ENCODE peak calls at places on chromosomes 6 and 20, in seven cellular contexts. U is mucosa of descending colon; K is fibroblast of mammary gland; B is cardiac muscle cell; Q is fibroblast of lung; E is body of pancreas; S is CD8-positive, alpha-beta T cell. N is an unnamed sample.

GRCh38 chr20:47922280-47922675 is 137.0 kb upstream of the SULF2 start:
- DNase-seq in B (peak), S (no peak), U (no peak), Q (no peak), E (no peak), K (peak), N (no peak)

GRCh38 chr20:46342451-46343357 is 34.4 kb upstream of the CDH22 start:
- DNase-seq in E (no peak), K (no peak), Q (no peak), B (no peak), S (no peak), U (no peak), N (no peak)

GRCh38 chr20:50215101-50215500 is 24.5 kb downstream of the CEBPB start:
- DNase-seq in U (no peak), S (no peak), E (no peak), B (peak), Q (peak), K (peak), N (peak)

GRCh38 chr6:52718535-52718934 is 44.7 kb downstream of the GSTA2 start:
- DNase-seq in U (no peak), B (peak), S (no peak), E (no peak), Q (peak), K (peak), N (peak)

GRCh38 chr6:108526739-108527174 is 34.0 kb upstream of the FOXO3 start:
- DNase-seq in S (no peak), B (peak), E (no peak), Q (peak), U (no peak), K (peak), N (peak)

GRCh38 chr20:25676164-25676809 is 20.4 kb downstream of the ZNF337 start:
- DNase-seq in K (peak), E (no peak), B (peak), Q (peak), S (no peak), U (no peak), N (peak)

GRCh38 chr6:167470101-167470835 is 145.4 kb downstream of the TTLL2 start:
- DNase-seq in S (no peak), E (no peak), B (no peak), Q (no peak), U (no peak), K (no peak), N (no peak)

GRCh38 chr6:13624871-13625288 is 9.7 kb downstream of the NOL7 start:
- DNase-seq in K (peak), S (no peak), B (peak), U (no peak), E (no peak), Q (peak), N (peak)

GRCh38 chr20:41142241-41142640 is 4.9 kb downstream of the PLCG1 start:
- DNase-seq in S (no peak), Q (no peak), U (no peak), B (no peak), K (no peak), E (no peak), N (no peak)

GRCh38 chr6:32047855-32048766 is 9.9 kb downstream of the CYP21A2 start:
- DNase-seq in Q (peak), S (peak), K (peak), U (peak), B (peak), E (peak), N (peak)

GRCh38 chr6:105992315-105992961 is 93.7 kb upstream of the PRDM1 start:
- DNase-seq in Q (peak), S (peak), K (peak), U (peak), E (peak), B (peak), N (peak)

GRCh38 chr20:50562262-50562701 is 52.1 kb downstream of the PTPN1 start:
- DNase-seq in E (no peak), K (no peak), B (no peak), Q (no peak), S (no peak), U (no peak), N (no peak)

GRCh38 chr6:169229611-169230321 is 23.9 kb downstream of the THBS2 start:
- DNase-seq in S (no peak), K (peak), Q (no peak), E (no peak), B (peak), U (no peak), N (peak)

GRCh38 chr6:133804263-133804662 is 84.7 kb upstream of the TCF21 start:
- DNase-seq in E (no peak), U (no peak), B (peak), S (no peak), K (peak), Q (peak), N (peak)

GRCh38 chr6:42506070-42506469 is 54.3 kb upstream of the TRERF1 start:
- DNase-seq in K (no peak), Q (no peak), U (no peak), S (no peak), B (peak), E (no peak), N (no peak)

GRCh38 chr20:41133709-41134361 is 3.5 kb upstream of the PLCG1 start:
- DNase-seq in U (no peak), K (peak), Q (no peak), B (no peak), S (no peak), E (no peak), N (no peak)

GRCh38 chr6:121105461-121105860 is 228.8 kb downstream of the TBC1D32 start:
- DNase-seq in Q (no peak), B (no peak), E (no peak), K (no peak), U (no peak), S (no peak), N (no peak)

GRCh38 chr6:21595265-21595950 is 1.9 kb downstream of the SOX4 start:
- DNase-seq in U (peak), Q (no peak), K (peak), B (peak), E (peak), S (no peak), N (peak)

GRCh38 chr20:60055740-60056139 is 97.5 kb downstream of the CDH26 start:
- DNase-seq in S (peak), K (peak), E (peak), Q (no peak), U (peak), B (peak), N (no peak)

GRCh38 chr6:54681987-54682386 is 164.6 kb upstream of the FAM83B start:
- DNase-seq in U (no peak), B (peak), K (peak), Q (peak), E (no peak), S (no peak), N (peak)

GRCh38 chr20:906703-907102 is 9.4 kb downstream of the ANGPT4 start:
- DNase-seq in S (no peak), B (no peak), Q (no peak), K (no peak), E (no peak), U (no peak), N (no peak)

GRCh38 chr6:20033697-20034407 is 178.4 kb downstream of the MBOAT1 start:
- DNase-seq in U (no peak), B (no peak), S (no peak), E (no peak), Q (no peak), K (no peak), N (no peak)

GRCh38 chr20:35871311-35871771 is 83.0 kb downstream of the SCAND1 start:
- DNase-seq in S (no peak), E (peak), U (no peak), B (peak), K (peak), Q (peak), N (peak)

GRCh38 chr6:33787954-33788693 is 806 bp downstream of the LEMD2 start:
- DNase-seq in E (peak), S (peak), K (peak), Q (peak), U (peak), B (peak), N (peak)

GRCh38 chr6:13807691-13808090 is 6.7 kb downstream of the MCUR1 start:
- DNase-seq in U (no peak), S (no peak), K (no peak), B (peak), Q (no peak), E (no peak), N (no peak)

GRCh38 chr6:3419624-3420272 is 37.1 kb downstream of the SLC22A23 start:
- DNase-seq in E (peak), B (no peak), Q (peak), U (no peak), K (peak), S (no peak), N (peak)

GRCh38 chr6:31948753-31949413 is 3.0 kb downstream of the CFB start:
- DNase-seq in K (peak), U (no peak), S (no peak), Q (peak), E (no peak), B (no peak), N (peak)

GRCh38 chr6:21109421-21110178 is 484.0 kb upstream of the SOX4 start:
- DNase-seq in B (peak), U (no peak), E (no peak), K (peak), Q (peak), S (no peak), N (peak)

GRCh38 chr6:31113861-31114539 is 600 bp upstream of the PSORS1C1 start:
- DNase-seq in S (no peak), B (peak), K (peak), Q (peak), U (no peak), E (no peak), N (peak)

GRCh38 chr20:48649868-48650267 is 177.9 kb downstream of the PREX1 start:
- DNase-seq in U (no peak), Q (no peak), B (no peak), K (no peak), S (no peak), E (no peak), N (no peak)

GRCh38 chr6:161137839-161138544 is 135.9 kb downstream of the AGPAT4 start:
- DNase-seq in S (no peak), K (peak), B (no peak), E (no peak), U (no peak), Q (peak), N (no peak)

GRCh38 chr6:169851641-169852503 is 100.5 kb downstream of the ERMARD start:
- DNase-seq in K (no peak), B (peak), Q (no peak), U (no peak), E (no peak), S (peak), N (no peak)

GRCh38 chr6:38714239-38715015 is 684 bp upstream of the DNAH8 start:
- DNase-seq in U (no peak), E (no peak), Q (no peak), B (no peak), S (no peak), K (no peak), N (peak)

GRCh38 chr6:119076966-119077642 is 1.4 kb downstream of the FAM184A start:
- DNase-seq in S (no peak), K (no peak), U (no peak), E (no peak), Q (no peak), B (no peak), N (no peak)

GRCh38 chr6:134093007-134093573 is 40.7 kb upstream of the SLC2A12 start:
- DNase-seq in Q (no peak), B (no peak), S (no peak), E (no peak), K (no peak), U (no peak), N (no peak)

GRCh38 chr6:108074057-108074358 is 533 bp downstream of the OSTM1 start:
- DNase-seq in E (no peak), S (no peak), Q (no peak), U (no peak), B (no peak), K (no peak), N (no peak)

GRCh38 chr6:166361080-166361429 is 18.7 kb upstream of the SFT2D1 start:
- DNase-seq in K (peak), E (no peak), B (peak), U (no peak), Q (peak), S (no peak), N (peak)

GRCh38 chr6:137216875-137217553 is 2.2 kb downstream of the IFNGR1 start:
- DNase-seq in Q (no peak), B (no peak), E (no peak), K (no peak), S (no peak), U (no peak), N (no peak)
- H3K4me3 ChIP-seq in Q (peak), B (peak), E (no peak), K (peak), S (peak), U (no peak), N (peak)

GRCh38 chr6:49423817-49424216 is 39.2 kb downstream of the MMUT start:
- DNase-seq in E (no peak), B (peak), Q (peak), U (no peak), S (no peak), K (peak), N (peak)
- TF ChIP-seq CTCF in E (peak), B (peak), Q (no peak), U (no peak), S (no peak), K (peak), N (peak)

GRCh38 chr6:86937219-86938079 is at the start of gene HTR1E:
- DNase-seq in E (peak), K (peak), Q (peak), U (no peak), S (no peak), B (peak), N (peak)
- H3K4me3 ChIP-seq in E (no peak), K (no peak), Q (no peak), U (no peak), S (no peak), B (peak), N (peak)

DNA sequence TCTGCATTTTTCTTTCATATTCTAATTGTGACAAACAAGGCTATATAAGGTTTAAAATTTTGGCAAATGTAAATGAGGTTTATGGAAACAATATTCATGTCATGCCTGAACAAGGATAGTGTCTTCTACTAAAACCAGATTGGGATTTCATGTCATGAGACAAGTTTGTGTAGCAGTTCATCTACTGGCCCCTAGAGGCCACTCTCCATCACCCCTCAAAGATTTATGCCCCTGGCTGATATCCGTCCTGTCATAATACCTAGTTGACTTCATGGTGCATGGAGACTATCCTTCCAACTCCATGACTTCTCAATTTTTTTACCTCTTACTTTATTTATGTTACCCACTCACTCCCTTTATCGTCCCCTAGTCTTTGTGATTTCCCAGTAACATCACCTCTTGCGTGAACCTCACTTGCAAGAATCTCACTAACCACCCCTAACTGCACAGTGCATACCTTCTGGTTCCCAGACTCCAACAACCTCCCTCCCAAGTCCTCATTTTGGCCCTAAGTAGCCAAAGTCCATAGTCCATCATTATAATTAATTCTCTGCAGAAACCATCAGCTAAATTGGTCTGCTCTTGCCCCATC is 179.8 kb downstream of the TASP1 start:
- DNase-seq in E (peak), U (no peak), K (peak), Q (peak), B (peak), S (no peak), N (peak)
- TF ChIP-seq CTCF in E (peak), U (peak), K (peak), Q (peak), B (peak), S (peak), N (peak)